ENCODE peak calls at places on chromosomes 6 and 20, in six cellular contexts. K is lung, P is RWPE2, X is GM10248, E is K562, Y is Peyer's patch. N is an unnamed sample.

GRCh38 chr6:79201127-79201526 is 33.4 kb downstream of the HMGN3 start:
- DNase-seq in X (no peak), P (no peak), K (no peak), Y (no peak), E (no peak), N (no peak)

GRCh38 chr6:25267662-25268061 is 11.5 kb upstream of the CARMIL1 start:
- DNase-seq in Y (no peak), K (no peak), P (no peak), E (no peak), X (no peak), N (no peak)

GRCh38 chr6:109867009-109867969 is 110.8 kb upstream of the GPR6 start:
- DNase-seq in K (no peak), P (no peak), Y (no peak), X (no peak), E (no peak), N (no peak)

GRCh38 chr6:68697394-68697793 is 62.3 kb downstream of the ADGRB3 start:
- DNase-seq in Y (no peak), P (no peak), X (no peak), K (no peak), E (no peak), N (no peak)

GRCh38 chr6:134240664-134241431 is 77.1 kb downstream of the SGK1 start:
- DNase-seq in X (no peak), K (peak), E (no peak), Y (no peak), P (peak), N (peak)

GRCh38 chr20:6055161-6055783 is 1.4 kb upstream of the LRRN4 start:
- DNase-seq in Y (no peak), X (no peak), K (no peak), P (no peak), E (peak), N (no peak)

GRCh38 chr20:39879296-39879695 is 809.7 kb downstream of the MAFB start:
- DNase-seq in Y (no peak), P (no peak), X (no peak), E (no peak), K (no peak), N (no peak)

GRCh38 chr6:31178143-31179041 is 7.9 kb upstream of the POU5F1 start:
- DNase-seq in P (no peak), X (no peak), K (no peak), Y (no peak), E (no peak), N (no peak)

GRCh38 chr20:51758978-51759544 is 9.1 kb downstream of the ATP9A start:
- DNase-seq in X (no peak), Y (no peak), P (no peak), E (no peak), K (no peak), N (no peak)

GRCh38 chr20:48683467-48684175 is 144.2 kb downstream of the PREX1 start:
- DNase-seq in Y (no peak), P (no peak), X (no peak), K (no peak), E (no peak), N (no peak)

GRCh38 chr6:1945235-1945832 is 300.1 kb downstream of the GMDS start:
- DNase-seq in Y (no peak), E (no peak), K (no peak), P (no peak), X (no peak), N (no peak)

GRCh38 chr6:52969297-52969696 is 25.8 kb downstream of the GSTA4 start:
- DNase-seq in K (no peak), Y (no peak), X (no peak), E (no peak), P (no peak), N (no peak)

GRCh38 chr20:63124092-63124781 is 91.7 kb downstream of the YTHDF1 start:
- DNase-seq in K (no peak), X (no peak), Y (peak), E (no peak), P (peak), N (no peak)

GRCh38 chr20:61117725-61118124 is 134.3 kb upstream of the CDH4 start:
- DNase-seq in X (no peak), E (no peak), Y (no peak), P (peak), K (no peak), N (no peak)

GRCh38 chr6:70527071-70527737 is 39.5 kb upstream of the SDHAF4 start:
- DNase-seq in X (no peak), E (no peak), Y (no peak), P (no peak), K (no peak), N (no peak)

GRCh38 chr6:29720863-29721262 is 2.4 kb upstream of the HLA-F start:
- DNase-seq in K (no peak), Y (no peak), X (no peak), E (no peak), P (no peak), N (peak)

GRCh38 chr6:139932671-139933070 is 558.2 kb upstream of the CITED2 start:
- DNase-seq in K (no peak), Y (no peak), P (no peak), E (no peak), X (no peak), N (no peak)

GRCh38 chr6:110567957-110568696 is 91.7 kb upstream of the SLC22A16 start:
- DNase-seq in X (no peak), P (no peak), E (no peak), K (no peak), Y (no peak), N (peak)

GRCh38 chr6:15317934-15318902 is 72.3 kb downstream of the JARID2 start:
- DNase-seq in Y (no peak), K (no peak), E (no peak), X (no peak), P (no peak), N (peak)

GRCh38 chr6:120826253-120826652 is 508.0 kb downstream of the TBC1D32 start:
- DNase-seq in E (peak), P (no peak), K (no peak), Y (no peak), X (no peak), N (peak)

GRCh38 chr6:43812850-43813584 is 43.0 kb downstream of the VEGFA start:
- DNase-seq in E (no peak), X (peak), P (no peak), Y (peak), K (peak), N (peak)

GRCh38 chr20:8749101-8749500 is 319.8 kb upstream of the PLCB4 start:
- DNase-seq in Y (no peak), P (no peak), X (no peak), E (no peak), K (no peak), N (no peak)

GRCh38 chr6:4906293-4906941 is 97.4 kb downstream of the RPP40 start:
- DNase-seq in P (no peak), E (no peak), X (peak), K (no peak), Y (no peak), N (no peak)

DNA sequence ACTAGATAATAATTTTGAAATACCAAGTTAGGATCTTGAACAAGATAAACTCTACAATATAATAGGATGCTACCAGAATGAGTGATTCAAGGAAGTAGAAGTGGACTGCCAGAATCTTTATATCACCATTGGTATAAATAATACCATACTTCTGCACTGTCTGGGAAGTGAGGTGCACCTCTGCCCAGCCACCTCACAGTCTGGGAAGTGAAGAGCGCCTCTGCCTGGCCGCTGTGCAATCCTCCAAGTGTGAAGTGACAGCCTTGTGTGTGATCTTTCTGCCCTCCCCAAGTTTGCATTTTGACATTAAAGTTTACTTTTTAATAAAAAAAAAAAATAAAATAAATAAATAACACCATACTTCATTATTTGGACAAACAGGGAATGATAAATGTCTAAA is 18.8 kb downstream of the LATS1 start:
- DNase-seq in Y (no peak), K (no peak), E (no peak), P (no peak), X (no peak), N (no peak)
- TF ChIP-seq CTCF in Y (no peak), K (no peak), E (peak), P (peak), X (peak), N (no peak)

DNA sequence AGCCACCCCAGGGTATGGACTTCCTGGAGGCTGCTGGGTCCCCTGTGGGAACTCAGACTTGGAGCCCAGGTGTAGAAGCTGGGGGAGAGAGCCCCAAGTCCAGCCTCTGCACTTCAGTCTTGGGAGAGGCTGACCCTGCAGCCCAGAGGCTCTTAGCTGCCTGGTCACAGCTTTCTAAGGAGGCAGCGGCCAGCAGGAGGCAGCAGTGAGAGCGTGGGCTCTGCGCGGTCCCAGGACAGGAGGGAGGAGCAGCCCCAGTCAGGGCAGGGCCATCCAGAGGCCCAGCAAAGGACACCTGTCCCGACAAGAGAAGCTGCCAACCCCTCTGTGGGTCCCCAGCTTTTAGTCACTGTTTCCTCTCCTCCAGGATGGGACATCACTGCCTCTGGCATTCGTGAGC is 9.4 kb downstream of the TREML2 start:
- DNase-seq in P (no peak), Y (no peak), E (peak), X (peak), K (no peak), N (peak)
- TF ChIP-seq CTCF in P (peak), Y (no peak), E (peak), X (peak), K (no peak), N (peak)

DNA sequence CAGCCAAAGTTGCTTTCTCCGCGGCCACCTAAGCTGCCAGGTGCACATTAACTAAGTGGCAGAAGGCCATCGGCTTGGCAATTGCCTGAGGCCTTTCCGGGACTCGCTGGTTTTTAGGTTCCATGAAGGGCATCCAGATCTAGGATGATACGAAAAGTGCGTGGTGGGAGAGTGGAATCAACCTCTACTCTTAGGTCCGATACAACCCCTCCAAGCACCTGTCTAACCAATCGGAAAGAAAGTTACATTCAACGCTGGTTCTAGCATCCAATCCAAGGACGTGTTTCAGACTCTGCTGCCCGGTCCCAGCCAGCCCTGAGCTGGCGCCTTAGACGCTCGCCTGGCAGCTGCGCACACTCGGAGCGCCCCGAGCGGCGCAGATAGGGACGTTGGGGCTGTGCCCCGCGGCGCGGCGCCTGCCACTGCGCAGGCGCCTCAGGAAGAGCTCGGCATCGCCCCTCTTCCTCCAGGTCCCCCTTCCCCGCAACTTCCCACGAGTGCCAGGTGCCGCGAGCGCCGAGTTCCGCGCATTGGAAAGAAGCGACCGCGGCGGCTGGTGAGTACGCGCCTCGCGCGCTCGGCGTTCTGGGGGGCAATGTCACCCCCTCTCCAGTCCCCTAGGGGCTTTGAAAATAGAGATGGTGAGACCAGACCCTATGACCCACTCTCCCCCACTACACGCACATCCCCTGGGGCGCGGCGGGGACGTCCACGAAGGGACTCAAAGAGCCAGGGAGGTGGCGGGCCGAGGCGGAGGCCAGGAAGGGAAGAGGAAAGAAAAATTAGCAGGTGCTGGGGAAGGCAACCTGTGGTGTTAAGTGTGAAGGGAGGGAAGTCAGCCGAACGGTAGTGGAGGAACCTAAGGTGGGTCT is at the start of gene ENPP4:
- DNase-seq in Y (peak), X (peak), E (peak), K (peak), P (peak), N (peak)
- TF ChIP-seq CTCF in Y (peak), X (no peak), E (no peak), K (no peak), P (no peak), N (no peak)

DNA sequence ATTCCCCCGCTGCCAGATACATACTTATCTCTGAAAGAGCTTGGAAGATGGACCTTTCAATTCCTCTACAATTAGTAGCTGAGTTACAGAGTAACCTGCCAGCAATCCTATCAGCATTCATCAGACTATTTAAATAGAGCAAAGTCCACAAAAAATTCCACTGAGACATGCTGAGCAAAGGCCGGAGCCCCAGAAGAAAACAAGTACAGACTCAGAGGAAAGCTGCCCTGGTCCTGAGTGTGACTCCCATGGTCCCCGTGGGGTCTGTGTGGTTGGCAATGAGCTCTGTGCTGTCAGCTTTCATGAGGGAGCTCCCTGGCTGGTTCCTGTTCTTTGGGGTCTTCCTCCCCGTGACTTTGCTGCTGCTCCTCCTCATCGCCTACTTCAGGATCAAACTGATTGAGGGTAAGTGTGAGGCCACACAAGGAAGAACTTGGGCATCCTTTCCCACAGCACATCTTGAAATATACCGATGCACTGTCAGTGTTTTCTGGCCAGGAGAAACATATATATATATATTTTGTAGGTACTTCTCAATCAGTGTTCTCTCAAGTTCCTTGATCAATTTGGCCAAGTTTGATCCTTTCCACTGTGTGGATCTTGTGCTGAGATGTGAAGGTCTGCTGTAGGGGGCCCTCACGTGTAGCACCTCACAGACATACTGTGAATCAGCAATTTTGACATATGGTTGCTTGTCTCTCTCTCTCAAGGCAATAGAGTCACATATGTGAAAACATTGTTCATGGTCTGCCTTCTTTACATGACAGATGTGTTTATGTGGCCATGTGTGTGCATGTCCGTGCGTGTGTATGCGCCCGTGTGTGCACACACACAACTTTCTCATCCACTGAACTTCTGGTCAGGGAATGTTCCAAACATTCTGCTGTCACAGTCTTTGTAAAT is at the start of gene SMLR1:
- DNase-seq in X (no peak), K (no peak), P (no peak), E (no peak), Y (peak), N (no peak)
- TF ChIP-seq CTCF in X (no peak), K (no peak), P (no peak), E (no peak), Y (no peak), N (no peak)

GRCh38 chr6:35044145-35044745 is 96.9 kb downstream of the TCP11 start:
- DNase-seq in Y (no peak), E (no peak), X (no peak), P (no peak), K (peak), N (no peak)
- TF ChIP-seq CTCF in Y (no peak), E (no peak), X (no peak), P (no peak), K (no peak), N (no peak)

GRCh38 chr6:292506-293184 is 358 bp downstream of the DUSP22 start:
- DNase-seq in X (peak), K (peak), Y (peak), E (peak), P (no peak), N (peak)
- TF ChIP-seq CTCF in X (no peak), K (no peak), Y (no peak), E (peak), P (peak), N (no peak)

GRCh38 chr6:154549179-154549578 is 38.7 kb upstream of the CNKSR3 start:
- DNase-seq in E (no peak), P (no peak), X (no peak), K (no peak), Y (no peak), N (no peak)
- TF ChIP-seq CTCF in E (no peak), P (no peak), X (no peak), K (no peak), Y (no peak), N (no peak)

DNA sequence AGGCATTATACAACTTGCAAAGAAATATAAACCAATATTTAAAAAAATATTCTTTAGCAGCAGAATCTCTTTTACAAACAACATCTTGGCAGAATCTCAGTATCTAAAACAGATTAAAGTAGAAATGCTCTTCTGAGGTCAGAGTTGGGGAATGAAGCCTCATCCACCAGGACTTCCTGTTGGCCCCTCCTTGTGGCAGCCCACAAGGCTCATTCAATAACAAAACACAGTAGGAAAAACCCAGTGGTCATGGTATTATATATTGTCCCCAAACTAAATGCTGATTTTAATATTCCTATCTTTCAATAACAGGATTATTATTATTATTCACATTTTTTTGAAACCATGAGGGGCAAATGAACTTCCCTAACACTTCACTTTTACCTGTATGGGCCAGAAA is 368.6 kb downstream of the BTBD9 start:
- DNase-seq in X (no peak), Y (no peak), E (no peak), P (no peak), K (no peak), N (no peak)
- TF ChIP-seq CTCF in X (no peak), Y (no peak), E (no peak), P (no peak), K (no peak), N (no peak)